ENCODE peak calls at places on chromosomes 5 and 9, in seven cellular contexts. E is GM19239, P is GM12878, Q is NAMALWA, R is HFF-Myc, V is NCI-H1930, Y is stromal cell of bone marrow. U is an unnamed sample.

GRCh38 chr9:16131269-16131668 is 578.4 kb downstream of the CCDC171 start:
- DNase-seq in Y (no peak), E (no peak), R (no peak), P (no peak), V (no peak), Q (no peak), U (no peak)

GRCh38 chr5:138542956-138543729 is at the start of gene ETF1:
- DNase-seq in R (peak; percentile 97), P (peak; percentile 97), Y (peak; percentile 99), Q (peak; percentile 100), E (peak; percentile 91), V (peak; percentile 93), U (peak; percentile 83)

GRCh38 chr9:4034404-4034803 is 265.5 kb downstream of the GLIS3 start:
- DNase-seq in V (no peak), Q (no peak), Y (no peak), E (no peak), P (no peak), R (no peak), U (no peak)

GRCh38 chr5:64331597-64332277 is 166.1 kb downstream of the RNF180 start:
- DNase-seq in R (no peak), P (no peak), Y (no peak), Q (no peak), E (no peak), V (no peak), U (no peak)

GRCh38 chr9:22211588-22212360 is 202.7 kb upstream of the CDKN2B start:
- DNase-seq in V (no peak), R (peak; percentile 96), Y (peak; percentile 94), Q (no peak), P (no peak), E (no peak), U (peak; percentile 94)

GRCh38 chr9:89712285-89712684 is 107.5 kb downstream of the GADD45G start:
- DNase-seq in V (no peak), Q (no peak), E (no peak), Y (no peak), R (no peak), P (no peak), U (no peak)

GRCh38 chr9:84339951-84340350 is 607 bp downstream of the SLC28A3 start:
- DNase-seq in V (no peak), P (no peak), R (no peak), Y (no peak), E (no peak), Q (no peak), U (no peak)

GRCh38 chr9:82488702-82489578 is 500.4 kb downstream of the SPATA31D1 start:
- DNase-seq in Q (no peak), P (no peak), Y (peak; percentile 94), R (peak; percentile 81), E (no peak), V (no peak), U (no peak)

GRCh38 chr5:33231214-33231710 is 209.5 kb upstream of the TARS1 start:
- DNase-seq in Q (no peak), V (no peak), P (no peak), Y (no peak), E (no peak), R (no peak), U (no peak)

GRCh38 chr9:79667716-79668458 is 96.1 kb downstream of the TLE4 start:
- DNase-seq in Y (no peak), R (no peak), E (no peak), P (no peak), Q (no peak), V (peak; percentile 94), U (no peak)

GRCh38 chr5:57650360-57651069 is 167.9 kb upstream of the ACTBL2 start:
- DNase-seq in V (no peak), R (peak; percentile 39), P (peak; percentile 16), E (peak; percentile 4), Q (peak; percentile 35), Y (peak; percentile 33), U (peak; percentile 34)

GRCh38 chr9:33750839-33751339 is 44.5 kb upstream of the PRSS3 start:
- DNase-seq in P (no peak), Y (no peak), Q (no peak), V (no peak), R (no peak), E (no peak), U (no peak)

GRCh38 chr5:136781464-136781863 is 416.1 kb upstream of the TRPC7 start:
- DNase-seq in Q (no peak), Y (peak; percentile 32), E (no peak), V (no peak), P (no peak), R (peak; percentile 24), U (no peak)

GRCh38 chr5:157342822-157343402 is 77.0 kb downstream of the CYFIP2 start:
- DNase-seq in Q (peak; percentile 47), P (no peak), Y (no peak), E (peak; percentile 31), R (no peak), V (no peak), U (no peak)

GRCh38 chr5:157994906-157995519 is 136.1 kb upstream of the CLINT1 start:
- DNase-seq in E (peak; percentile 36), Y (peak; percentile 56), R (no peak), P (peak; percentile 3), Q (peak; percentile 77), V (peak; percentile 31), U (peak; percentile 20)

GRCh38 chr9:109471994-109472393 is 26.1 kb downstream of the PTPN3 start:
- DNase-seq in R (no peak), Q (no peak), Y (no peak), E (no peak), V (no peak), P (no peak), U (no peak)

GRCh38 chr5:88672644-88673493 is 210.1 kb downstream of the MEF2C start:
- DNase-seq in Y (no peak), R (no peak), Q (no peak), P (no peak), E (no peak), V (no peak), U (no peak)

GRCh38 chr5:137710086-137710485 is 25.8 kb downstream of the KLHL3 start:
- DNase-seq in V (no peak), Q (no peak), Y (no peak), P (no peak), R (no peak), E (no peak), U (no peak)

GRCh38 chr5:176183321-176184074 is 54.7 kb upstream of the SIMC1 start:
- DNase-seq in E (no peak), Y (no peak), V (no peak), Q (no peak), R (no peak), P (no peak), U (no peak)

GRCh38 chr9:105216440-105217178 is 27.8 kb upstream of the SLC44A1 start:
- DNase-seq in R (no peak), Y (no peak), E (no peak), Q (no peak), P (no peak), V (no peak), U (no peak)

GRCh38 chr9:30815585-30815984 is 1568.9 kb upstream of the ACO1 start:
- DNase-seq in R (no peak), Y (no peak), Q (no peak), V (no peak), E (no peak), P (no peak), U (no peak)

GRCh38 chr9:129109952-129110739 is 447 bp downstream of the CRAT start:
- DNase-seq in Y (no peak), P (no peak), E (no peak), Q (no peak), R (no peak), V (no peak), U (no peak)

GRCh38 chr5:37721447-37721871 is 118.4 kb downstream of the GDNF start:
- DNase-seq in Y (no peak), V (no peak), P (peak; percentile 41), Q (no peak), R (no peak), E (peak; percentile 12), U (no peak)

GRCh38 chr5:172844577-172844838 is 10.5 kb downstream of the ERGIC1 start:
- DNase-seq in R (no peak), E (no peak), Y (no peak), V (no peak), Q (no peak), P (no peak), U (no peak)

GRCh38 chr5:104189031-104189430 is 626.4 kb upstream of the NUDT12 start:
- DNase-seq in P (no peak), V (no peak), E (no peak), Q (no peak), Y (peak; percentile 33), R (no peak), U (no peak)

GRCh38 chr9:96183751-96184150 is 118.2 kb downstream of the HSD17B3 start:
- DNase-seq in V (no peak), E (no peak), P (no peak), R (no peak), Q (no peak), Y (no peak), U (no peak)

GRCh38 chr9:137457406-137458193 is 1.5 kb downstream of the NSMF start:
- DNase-seq in Q (no peak), Y (no peak), E (no peak), P (no peak), R (no peak), V (no peak), U (no peak)

GRCh38 chr9:5510360-5510931 is at the start of gene PDCD1LG2:
- DNase-seq in Y (peak; percentile 73), Q (peak; percentile 36), V (no peak), P (peak; percentile 76), R (peak; percentile 27), E (no peak), U (no peak)

GRCh38 chr5:139103762-139104161 is 94.4 kb downstream of the SIL1 start:
- DNase-seq in P (no peak), Q (no peak), Y (no peak), R (no peak), E (no peak), V (no peak), U (no peak)

GRCh38 chr5:126016256-126016655 is 407.0 kb upstream of the GRAMD2B start:
- DNase-seq in Q (no peak), Y (no peak), R (no peak), E (no peak), P (no peak), V (no peak), U (no peak)

GRCh38 chr9:91494751-91495150 is 71.1 kb upstream of the NFIL3 start:
- DNase-seq in Y (no peak), Q (no peak), R (no peak), P (no peak), E (no peak), V (no peak), U (no peak)

GRCh38 chr9:23582836-23583235 is 243.2 kb downstream of the ELAVL2 start:
- DNase-seq in P (no peak), V (no peak), Q (no peak), E (no peak), R (no peak), Y (no peak), U (no peak)